ENCODE peak calls at places on chromosomes 2 and 18, in five cellular contexts. C is GM12878, A is HepG2, E is transverse colon, N is A549. R is an unnamed sample.

GRCh38 chr18:45540146-45540545 is 75.1 kb upstream of the SLC14A2 start:
- DNase-seq in C (no peak), A (no peak), E (no peak), N (no peak), R (no peak)

GRCh38 chr2:58146707-58147106 is 94.4 kb downstream of the FANCL start:
- DNase-seq in C (no peak), A (no peak), E (no peak), N (peak; percentile 29), R (no peak)

GRCh38 chr2:111678651-111679050 is 205.3 kb downstream of the ANAPC1 start:
- DNase-seq in C (no peak), A (no peak), E (no peak), N (no peak), R (no peak)

GRCh38 chr2:199468561-199469513 is 11.1 kb upstream of the SATB2 start:
- DNase-seq in C (no peak), A (no peak), E (peak; percentile 85), N (no peak), R (no peak)

GRCh38 chr2:234879671-234880455 is 72.0 kb upstream of the SH3BP4 start:
- DNase-seq in C (no peak), A (peak; percentile 54), E (no peak), N (peak; percentile 53), R (no peak)

GRCh38 chr2:16931441-16931840 is 265.8 kb upstream of the CYRIA start:
- DNase-seq in C (no peak), A (no peak), E (no peak), N (no peak), R (no peak)

GRCh38 chr2:149661844-149662243 is 74.3 kb upstream of the MMADHC start:
- DNase-seq in C (no peak), A (no peak), E (peak; percentile 25), N (peak; percentile 37), R (no peak)

GRCh38 chr2:122451040-122451439 is 695.6 kb downstream of the TSN start:
- DNase-seq in C (no peak), A (peak; percentile 47), E (no peak), N (peak; percentile 30), R (no peak)

GRCh38 chr2:219508933-219509779 is 5.1 kb upstream of the ASIC4 start:
- DNase-seq in C (no peak), A (no peak), E (no peak), N (no peak), R (no peak)

GRCh38 chr2:182824056-182824758 is 42.2 kb downstream of the FRZB start:
- DNase-seq in C (no peak), A (no peak), E (peak; percentile 10), N (no peak), R (no peak)

GRCh38 chr18:24818451-24818850 is 358.0 kb downstream of the HRH4 start:
- DNase-seq in C (no peak), A (no peak), E (no peak), N (no peak), R (no peak)

GRCh38 chr18:55088000-55088401 is 128.7 kb upstream of the CCDC68 start:
- DNase-seq in C (no peak), A (no peak), E (no peak), N (peak; percentile 30), R (no peak)

GRCh38 chr2:222837643-222838056 is 23.2 kb upstream of the ACSL3 start:
- DNase-seq in C (no peak), A (peak; percentile 63), E (no peak), N (peak; percentile 72), R (no peak)

GRCh38 chr2:86238354-86238753 is 39.1 kb downstream of the MRPL35 start:
- DNase-seq in C (peak; percentile 74), A (no peak), E (no peak), N (no peak), R (no peak)

GRCh38 chr2:199312931-199313330 is 144.8 kb downstream of the SATB2 start:
- DNase-seq in C (no peak), A (no peak), E (no peak), N (no peak), R (no peak)

GRCh38 chr18:60060026-60060425 is 160.2 kb downstream of the PMAIP1 start:
- DNase-seq in C (no peak), A (no peak), E (no peak), N (no peak), R (no peak)

GRCh38 chr2:174614261-174614660 is 16.7 kb upstream of the WIPF1 start:
- DNase-seq in C (no peak), A (no peak), E (no peak), N (peak; percentile 92), R (no peak)

GRCh38 chr18:46910856-46911255 is 6.5 kb downstream of the PIAS2 start:
- DNase-seq in C (no peak), A (no peak), E (no peak), N (no peak), R (no peak)

GRCh38 chr2:26612522-26613240 is 28.5 kb downstream of the CIB4 start:
- DNase-seq in C (no peak), A (no peak), E (peak; percentile 34), N (no peak), R (peak; percentile 56)

GRCh38 chr2:46275995-46276394 is 21.2 kb upstream of the EPAS1 start:
- DNase-seq in C (no peak), A (no peak), E (peak; percentile 31), N (no peak), R (no peak)

GRCh38 chr2:236769981-236770671 is 200.5 kb downstream of the ACKR3 start:
- DNase-seq in C (no peak), A (no peak), E (no peak), N (peak; percentile 87), R (no peak)

GRCh38 chr2:74576830-74577229 is 22.3 kb downstream of the DOK1 start:
- DNase-seq in C (no peak), A (no peak), E (no peak), N (no peak), R (no peak)

DNA sequence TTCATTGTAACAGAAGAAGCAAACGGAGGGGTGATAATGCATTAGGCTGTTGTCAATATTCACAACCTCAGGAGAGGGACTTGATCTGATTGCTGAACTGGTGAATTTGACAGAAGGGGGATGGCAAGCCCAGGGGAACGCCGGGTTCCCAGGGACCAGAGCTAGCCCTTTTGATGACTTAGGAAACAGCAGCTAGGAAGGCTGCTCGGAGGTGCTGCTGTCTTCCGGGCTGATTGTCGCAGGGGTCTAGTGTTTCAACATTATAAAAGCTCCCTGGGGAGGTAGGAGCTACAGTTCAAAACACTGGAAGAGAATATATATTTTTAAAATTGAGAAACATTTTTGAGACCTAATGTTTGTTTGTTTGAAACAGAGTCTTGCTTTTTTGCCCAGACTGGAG is 47.3 kb downstream of the CD8B2 start:
- DNase-seq in C (no peak), A (no peak), E (no peak), N (no peak), R (no peak)
- H3K4me1 ChIP-seq in C (no peaks in the 10 kb centered on the region), A (no peaks in the 10 kb centered on the region), E (no peaks in the 10 kb centered on the region), N (no peaks in the 10 kb centered on the region), R (no peaks in the 10 kb centered on the region)

DNA sequence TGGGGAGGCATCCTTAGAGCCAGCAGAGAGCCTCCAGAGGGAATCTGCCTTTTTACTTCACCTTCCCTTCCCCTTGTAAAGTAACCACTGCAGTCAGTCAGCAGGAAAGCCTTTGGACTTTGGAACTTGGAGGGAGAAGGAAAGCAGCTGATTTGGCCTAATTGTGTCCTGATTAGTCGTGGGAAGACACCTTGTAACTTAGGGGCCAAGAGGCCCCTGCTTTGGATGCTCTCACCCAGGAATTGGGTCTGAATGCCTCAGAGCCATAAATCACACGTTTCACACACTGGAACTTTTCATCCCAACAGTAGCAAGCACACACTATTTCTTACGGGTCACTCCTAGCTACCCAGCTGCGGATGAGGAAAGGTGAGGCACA is 81.0 kb upstream of the PPM1B start:
- DNase-seq in C (no peak), A (peak; percentile 22), E (no peak), N (no peak), R (no peak)
- H3K4me3 ChIP-seq in C (peak overlapping the region; percentile 61), A (peak overlapping the region; percentile 72), E (no peak overlapping the region), N (peak overlapping the region; percentile 36), R (peak overlapping the region; percentile 28)

GRCh38 chr2:240252191-240252871 is 111.9 kb upstream of the OTOS start:
- DNase-seq in C (no peak), A (no peak), E (no peak), N (no peak), R (peak; percentile 71)
- TF ChIP-seq EP300 in C (no peak), A (no peak), E (no peak), N (no peak), R (no peak)

GRCh38 chr2:131036269-131036668 is 57.0 kb downstream of the FAM168B start:
- DNase-seq in C (no peak), A (no peak), E (no peak), N (no peak), R (peak; percentile 52)
- H3K4me1 ChIP-seq in C (no peaks in the 10 kb centered on the region), A (peaks cover 5% of the 10 kb centered on the region), E (no peaks in the 10 kb centered on the region), N (peaks cover 9% of the 10 kb centered on the region), R (peaks cover 23% of the 10 kb centered on the region)

GRCh38 chr18:8614875-8615274 is 5.6 kb downstream of the RAB12 start:
- DNase-seq in C (no peak), A (no peak), E (no peak), N (no peak), R (no peak)

GRCh38 chr18:8617907-8618306 is 8.7 kb downstream of the RAB12 start:
- DNase-seq in C (no peak), A (no peak), E (no peak), N (no peak), R (no peak)

GRCh38 chr18:8619041-8619440 is 9.8 kb downstream of the RAB12 start:
- DNase-seq in C (no peak), A (no peak), E (no peak), N (no peak), R (no peak)

GRCh38 chr18:8615397-8616025 is 6.3 kb downstream of the RAB12 start:
- DNase-seq in C (no peak), A (peak; percentile 35), E (peak; percentile 19), N (peak; percentile 43), R (no peak)

DNA sequence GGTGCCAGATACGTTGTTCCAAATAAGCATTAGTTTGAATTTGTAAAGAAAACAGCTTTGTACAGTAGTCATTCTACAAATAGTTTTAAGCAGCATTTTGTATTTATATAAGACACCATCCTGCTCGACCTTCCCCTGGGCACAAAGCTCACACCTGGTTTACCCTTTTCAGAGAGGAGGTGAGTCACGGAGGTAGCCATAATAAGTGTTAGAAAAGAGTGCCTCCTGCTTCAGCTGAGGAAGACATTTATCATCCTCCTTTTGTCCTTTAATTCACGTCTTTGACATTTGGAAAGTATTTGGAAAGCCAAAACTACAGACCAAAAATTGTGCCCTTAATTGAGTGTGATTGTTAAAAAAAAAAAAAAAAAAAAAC is 6.8 kb downstream of the RAB12 start:
- DNase-seq in C (no peak), A (peak; percentile 35), E (no peak), N (no peak), R (no peak)
- H3K4me3 ChIP-seq in C (no peak overlapping the region), A (no peak overlapping the region), E (no peak overlapping the region), N (no peak overlapping the region), R (no peak overlapping the region)

DNA sequence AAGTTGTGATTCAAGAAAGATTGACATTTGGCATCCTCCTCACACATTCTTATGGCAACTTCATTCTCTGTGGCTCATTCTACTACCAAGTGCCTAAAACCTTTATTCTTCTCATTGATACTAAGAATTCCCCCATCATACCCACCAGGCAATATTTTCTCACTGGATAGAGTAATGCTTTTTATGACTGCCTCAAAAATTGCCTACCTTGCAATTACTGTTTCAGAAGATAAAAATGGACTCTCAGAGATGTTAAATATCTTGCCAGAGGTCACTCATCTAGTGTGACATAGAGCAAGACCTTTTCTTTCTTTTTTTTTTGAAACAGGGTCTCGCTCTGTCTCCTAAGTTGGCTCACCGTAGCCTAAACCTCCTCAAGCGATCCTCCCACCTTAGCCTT is 192.8 kb upstream of the KYNU start:
- DNase-seq in C (no peak), A (no peak), E (no peak), N (no peak), R (no peak)
- TF ChIP-seq EP300 in C (no peak), A (no peak), E (no peak), N (no peak), R (no peak)

R was measured in suprapubic skin.